ENCODE peak calls at places on chromosomes 4 and X, in six cellular contexts. D is pons; G is activated CD4-positive, alpha-beta T cell treated with anti-CD3 and anti-CD28 coated beads, Interleukin-2, amount 50 U/mL, for 1 hour; J is stimulated activated naive B cell treated with anti-CD40 and anti-IgM and Interleukin-4, amounts not matched to agents 10 μg/mL and 1 μg/mL and 100 μg/mL, for 72 hours; V is CD4-positive, alpha-beta T cell; Z is AG08395. A is an unnamed sample.

GRCh38 chr4:94226763-94227162 is 19.1 kb downstream of the SMARCAD1 start:
- DNase-seq in J (no peak), D (no peak), G (no peak), V (no peak), Z (no peak), A (no peak)

GRCh38 chrX:20311505-20311904 is 44.8 kb upstream of the RPS6KA3 start:
- DNase-seq in V (no peak), D (no peak), J (no peak), Z (no peak), G (no peak), A (no peak)

GRCh38 chr4:4247711-4248035 is 350 bp downstream of the TMEM128 start:
- DNase-seq in V (no peak), G (peak), Z (peak), J (no peak), D (no peak), A (no peak)

GRCh38 chr4:138090145-138090917 is 151.8 kb downstream of the SLC7A11 start:
- DNase-seq in J (no peak), G (no peak), V (no peak), D (peak), Z (peak), A (peak)

GRCh38 chr4:169039271-169039954 is 29.4 kb upstream of the CBR4 start:
- DNase-seq in J (no peak), V (no peak), G (no peak), Z (no peak), D (no peak), A (no peak)

GRCh38 chrX:134244043-134244442 is 7.1 kb downstream of the CCDC160 start:
- DNase-seq in V (no peak), J (no peak), G (no peak), D (no peak), Z (no peak), A (no peak)

GRCh38 chr4:18234108-18234507 is 212.6 kb upstream of the LCORL start:
- DNase-seq in J (no peak), G (no peak), D (no peak), Z (no peak), V (no peak), A (no peak)

GRCh38 chr4:147371661-147372060 is 109.2 kb upstream of the EDNRA start:
- DNase-seq in D (no peak), V (no peak), G (no peak), J (no peak), Z (peak), A (no peak)